ENCODE peak calls at places on chromosomes 11 and 22, in eight cellular contexts. G, I, U, R, D, Q, L and B are unnamed samples. For H3K4me1, the result is how much of the 10 kb centered on the place peaks cover.

GRCh38 chr22:44639891-44640617 is 62.0 kb upstream of the PRR5 start:
- DNase-seq in Q (no peak), R (no peak), I (no peak), L (no peak), U (no peak), D (peak), G (peak), B (no peak)

GRCh38 chr11:126225266-126225665 is 13.7 kb downstream of the FAM118B start:
- DNase-seq in L (no peak), D (no peak), Q (no peak), U (no peak), I (no peak), R (no peak), G (no peak), B (no peak)

GRCh38 chr22:39556970-39557811 is 13.4 kb upstream of the CACNA1I start:
- DNase-seq in Q (no peak), G (no peak), D (no peak), U (peak), L (peak), R (no peak), I (no peak), B (peak)

GRCh38 chr11:46700251-46701077 is at the start of the genes ARHGAP1 and ZNF408:
- DNase-seq in I (peak), R (peak), Q (peak), L (peak), U (peak), G (peak), D (peak), B (peak)

GRCh38 chr11:66637557-66638176 is 836 bp upstream of the RBM4 start:
- DNase-seq in I (no peak), L (no peak), U (peak), G (no peak), D (no peak), R (no peak), Q (no peak), B (no peak)

GRCh38 chr22:48489551-48490512 is 1337.8 kb downstream of the BRD1 start:
- DNase-seq in Q (peak), R (no peak), U (no peak), G (no peak), I (peak), D (peak), L (no peak), B (no peak)

GRCh38 chr11:17386331-17387084 is 2.0 kb downstream of the KCNJ11 start:
- DNase-seq in L (peak), U (peak), D (peak), G (peak), Q (peak), R (no peak), I (peak), B (peak)

GRCh38 chr11:10125522-10126133 is 168.4 kb downstream of the SBF2 start:
- DNase-seq in G (no peak), D (no peak), U (no peak), R (no peak), Q (no peak), I (no peak), L (no peak), B (no peak)

GRCh38 chr11:65293909-65294381 is 20.7 kb upstream of the CDC42EP2 start:
- DNase-seq in L (peak), I (no peak), G (peak), Q (no peak), R (no peak), D (no peak), U (no peak), B (no peak)

GRCh38 chr11:118380571-118380970 is 20.8 kb upstream of the ATP5MG start:
- DNase-seq in U (peak), R (no peak), G (no peak), Q (no peak), L (no peak), D (no peak), I (no peak), B (no peak)

GRCh38 chr11:8834379-8834778 is 76.6 kb upstream of the AKIP1 start:
- DNase-seq in U (peak), Q (peak), I (peak), D (no peak), R (no peak), G (no peak), L (no peak), B (no peak)

GRCh38 chr22:27074016-27074415 is 416.6 kb downstream of the MIAT start:
- DNase-seq in I (no peak), D (no peak), L (no peak), U (no peak), G (no peak), R (no peak), Q (no peak), B (no peak)

GRCh38 chr22:44578516-44579230 is 80.6 kb upstream of the RTL6 start:
- DNase-seq in D (peak), U (no peak), R (no peak), I (peak), Q (peak), G (no peak), L (peak), B (no peak)

GRCh38 chr11:59144096-59144495 is 1.4 kb downstream of the FAM111A start:
- DNase-seq in I (no peak), L (no peak), G (no peak), R (no peak), Q (no peak), U (no peak), D (no peak), B (no peak)

GRCh38 chr11:367956-368413 is 1.3 kb upstream of the B4GALNT4 start:
- DNase-seq in L (no peak), D (no peak), R (no peak), U (peak), Q (no peak), G (no peak), I (no peak), B (no peak)

GRCh38 chr11:123439616-123440015 is 9.5 kb downstream of the GRAMD1B start:
- DNase-seq in D (peak), R (no peak), L (no peak), G (no peak), Q (peak), U (no peak), I (no peak), B (no peak)

GRCh38 chr11:94987378-94987777 is 13.9 kb downstream of the KDM4D start:
- DNase-seq in G (no peak), U (no peak), R (no peak), D (no peak), Q (no peak), I (no peak), L (no peak), B (no peak)

GRCh38 chr11:62333768-62334167 is 3.5 kb upstream of the ASRGL1 start:
- DNase-seq in I (no peak), D (no peak), R (no peak), Q (no peak), L (no peak), G (no peak), U (no peak), B (no peak)

GRCh38 chr11:73797457-73797856 is 9.8 kb downstream of the MRPL48 start:
- DNase-seq in U (no peak), R (no peak), D (no peak), I (no peak), Q (no peak), G (no peak), L (no peak), B (peak)

DNA sequence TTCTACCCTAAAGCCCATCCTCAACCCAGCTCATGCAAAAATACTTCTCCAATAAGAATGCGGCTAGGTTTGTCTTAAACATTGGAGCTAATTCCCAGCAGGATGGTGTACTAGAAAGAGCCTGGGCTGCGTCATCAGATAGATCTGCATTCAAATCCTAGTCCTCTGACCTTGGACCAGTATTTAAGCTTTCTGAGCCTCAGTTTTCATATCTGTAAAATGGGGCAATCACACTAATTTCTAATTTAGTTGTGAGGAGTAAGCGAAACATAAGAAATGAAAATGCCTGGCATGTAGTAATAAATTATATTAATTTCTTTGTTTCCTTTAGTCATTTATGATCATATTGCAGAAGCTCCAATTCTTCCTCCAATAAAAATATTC is 32.2 kb upstream of the ACCSL start:
- DNase-seq in U (no peak), G (no peak), Q (peak), L (no peak), R (no peak), D (no peak), I (no peak), B (no peak)
- H3K27ac ChIP-seq in U (no peak), G (no peak), Q (no peak), L (peak), R (no peak), D (peak), I (no peak), B (no peak)

GRCh38 chr22:31104869-31105268 is 2.5 kb downstream of the SELENOM start:
- DNase-seq in G (peak), I (peak), L (no peak), D (peak), Q (no peak), R (no peak), U (peak), B (peak)
- TF ChIP-seq CTCF in G (peak), I (peak), L (no peak), D (peak), Q (no peak), R (no peak), U (peak), B (no peak)

GRCh38 chr11:60457576-60457975 is 1.9 kb downstream of the MS4A1 start:
- DNase-seq in I (no peak), D (no peak), L (no peak), G (no peak), U (no peak), R (no peak), Q (no peak), B (no peak)

GRCh38 chr11:60454212-60454611 is 1.4 kb upstream of the MS4A1 start:
- DNase-seq in G (no peak), U (no peak), Q (no peak), L (no peak), I (no peak), D (no peak), R (no peak), B (no peak)

GRCh38 chr11:60459345-60459744 is 3.7 kb downstream of the MS4A1 start:
- DNase-seq in Q (no peak), D (no peak), L (no peak), U (no peak), I (no peak), R (no peak), G (no peak), B (no peak)

DNA sequence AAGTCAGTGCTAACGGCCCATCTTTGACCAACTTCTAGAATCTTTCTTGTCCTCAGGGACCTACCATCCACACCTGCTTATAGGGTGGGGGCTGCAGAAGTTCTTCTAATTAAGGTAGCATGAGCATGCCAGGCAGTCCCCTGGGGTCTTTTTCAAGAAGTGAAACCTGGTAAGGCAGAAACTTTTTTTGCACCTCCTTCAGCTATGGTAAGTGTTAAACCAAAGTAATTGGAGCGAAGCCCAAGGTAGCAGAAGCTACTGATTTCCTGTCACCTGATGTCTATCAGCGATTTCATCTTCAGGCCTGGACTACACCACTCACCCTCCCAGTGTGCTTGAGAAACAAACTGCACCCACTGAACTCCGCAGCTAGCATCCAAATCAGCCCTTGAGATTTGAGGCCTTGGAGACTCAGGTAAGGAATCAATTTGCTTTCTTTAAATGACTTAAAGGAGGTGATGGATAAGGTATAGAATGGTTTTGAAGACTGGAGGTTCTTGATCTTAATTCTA is at the start of gene MS4A1:
- DNase-seq in R (no peak), L (no peak), I (no peak), G (no peak), Q (no peak), D (no peak), U (no peak), B (no peak)
- H3K4me1 ChIP-seq in R (under half), L (under half), I (under half), G (under half), Q (under half), D (under half), U (under half), B (under half)

GRCh38 chr11:60197442-60197841 is 14.6 kb upstream of the MS4A6A start:
- DNase-seq in Q (no peak), R (no peak), L (no peak), D (no peak), I (no peak), U (no peak), G (no peak), B (no peak)

GRCh38 chr11:60194511-60194910 is 11.6 kb upstream of the MS4A6A start:
- DNase-seq in I (no peak), R (no peak), Q (no peak), D (no peak), L (no peak), G (no peak), U (no peak), B (no peak)

GRCh38 chr11:60193687-60194433 is 11.0 kb upstream of the MS4A6A start:
- DNase-seq in G (peak), L (peak), U (peak), Q (no peak), R (peak), D (no peak), I (peak), B (peak)

DNA sequence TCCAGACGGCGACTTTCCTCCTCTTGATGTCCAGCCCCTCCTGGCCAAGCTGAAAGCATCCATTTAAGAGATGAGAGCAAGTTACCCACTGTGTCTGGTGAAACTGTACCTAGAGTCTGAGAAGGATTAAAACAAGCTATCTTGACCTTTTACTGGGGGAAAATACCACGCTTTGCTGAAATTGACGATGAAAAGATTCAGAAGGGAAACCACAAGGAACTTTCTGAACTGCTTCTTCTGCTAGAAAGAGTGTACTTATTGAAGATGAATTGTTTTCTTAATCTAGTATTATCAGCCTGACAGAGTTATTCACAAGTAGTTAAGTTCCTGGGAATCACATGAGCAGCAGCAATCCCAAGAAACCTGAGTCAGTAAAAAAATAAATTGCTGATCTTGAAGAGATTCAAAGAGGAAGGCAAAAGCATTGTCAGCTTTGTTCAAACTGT is 13.1 kb upstream of the MS4A6A start:
- DNase-seq in L (no peak), U (no peak), Q (no peak), G (no peak), I (no peak), R (no peak), D (no peak), B (no peak)
- H3K27ac ChIP-seq in L (peak), U (no peak), Q (peak), G (no peak), I (peak), R (no peak), D (no peak), B (peak)

GRCh38 chr22:47169801-47170140 is 407.3 kb downstream of the TBC1D22A start:
- DNase-seq in Q (peak), L (peak), U (no peak), D (peak), G (no peak), R (peak), I (peak), B (no peak)
- TF ChIP-seq CTCF in Q (no peak), L (no peak), U (no peak), D (no peak), G (no peak), R (no peak), I (no peak), B (no peak)